ENCODE peak calls at places on chromosomes 11 and 22, in four cellular contexts. Y, A, F and S are unnamed samples.

GRCh38 chr11:119479685-119480275 is 56.8 kb upstream of the THY1 start:
- DNase-seq in F (no peak), A (no peak), Y (no peak), S (no peak)

GRCh38 chr11:67382481-67383136 is 9.2 kb upstream of the RAD9A start:
- DNase-seq in A (peak; percentile 90), Y (peak; percentile 79), F (peak; percentile 78), S (peak; percentile 92)

GRCh38 chr22:44520695-44521094 is 22.7 kb upstream of the RTL6 start:
- DNase-seq in A (no peak), Y (no peak), F (no peak), S (no peak)

GRCh38 chr11:111406589-111406988 is 27.5 kb upstream of the POU2AF1 start:
- DNase-seq in A (no peak), Y (no peak), F (no peak), S (no peak)

GRCh38 chr11:113022267-113022666 is 61.0 kb downstream of the NCAM1 start:
- DNase-seq in A (no peak), F (no peak), Y (no peak), S (no peak)

GRCh38 chr11:41413843-41414242 is 45.6 kb downstream of the LRRC4C start:
- DNase-seq in Y (no peak), A (no peak), F (no peak), S (no peak)

GRCh38 chr11:120710354-120711187 is 199.0 kb downstream of the GRIK4 start:
- DNase-seq in F (no peak), Y (no peak), A (peak; percentile 87), S (peak; percentile 36)

GRCh38 chr11:64245401-64245796 is 1.3 kb downstream of the PPP1R14B start:
- DNase-seq in Y (no peak), F (no peak), A (peak; percentile 84), S (peak; percentile 85)

GRCh38 chr11:72308226-72309073 is 64.5 kb upstream of the PHOX2A start:
- DNase-seq in Y (no peak), A (no peak), F (no peak), S (no peak)

GRCh38 chr22:35051034-35051535 is 14.9 kb upstream of the ISX start:
- DNase-seq in Y (no peak), A (no peak), F (no peak), S (no peak)

GRCh38 chr22:39946571-39947407 is 13.4 kb upstream of the TMA7B start:
- DNase-seq in Y (no peak), F (no peak), A (no peak), S (no peak)

GRCh38 chr11:63821411-63821810 is 8.2 kb downstream of the SPINDOC start:
- DNase-seq in Y (no peak), F (no peak), A (no peak), S (no peak)

GRCh38 chr11:33471541-33471940 is 214.4 kb downstream of the HIPK3 start:
- DNase-seq in A (no peak), F (no peak), Y (no peak), S (no peak)

GRCh38 chr22:32202539-32203180 is 2.2 kb downstream of the RFPL2 start:
- DNase-seq in A (no peak), Y (peak; percentile 14), F (peak; percentile 26), S (peak; percentile 71)

GRCh38 chr11:10374386-10374785 is 69.5 kb downstream of the ADM start:
- DNase-seq in A (no peak), F (no peak), Y (no peak), S (no peak)

GRCh38 chr11:12157241-12157661 is 46.9 kb downstream of the MICAL2 start:
- DNase-seq in Y (no peak), A (no peak), F (no peak), S (no peak)

GRCh38 chr11:111680486-111681175 is 78.4 kb downstream of the SIK2 start:
- DNase-seq in Y (no peak), A (no peak), F (no peak), S (no peak)

GRCh38 chr11:79117488-79117887 is 323.3 kb downstream of the TENM4 start:
- DNase-seq in Y (no peak), A (no peak), F (no peak), S (no peak)

DNA sequence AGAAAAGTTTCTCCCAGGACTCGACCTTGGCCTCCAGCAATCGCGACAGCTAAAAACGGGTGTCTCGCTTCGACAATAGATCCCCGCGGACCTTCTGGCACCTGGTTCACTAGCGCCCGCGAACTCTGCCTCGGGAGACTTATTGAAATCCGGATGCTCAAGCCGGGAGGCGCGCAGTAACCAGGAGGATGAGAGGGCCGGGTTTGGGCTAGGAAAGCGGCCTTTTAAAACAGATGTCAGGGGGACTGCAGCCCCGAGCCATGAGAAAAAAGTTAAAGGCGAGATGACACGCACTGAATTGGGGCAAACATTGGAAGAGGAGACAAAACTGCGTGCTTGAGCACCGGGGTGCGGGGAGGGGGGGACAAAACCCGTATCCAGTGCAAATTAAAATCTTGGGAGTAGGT is 637 bp upstream of the ZBTB16 start:
- DNase-seq in A (peak; percentile 82), F (peak; percentile 54), Y (peak; percentile 11), S (no peak)
- H3K4me3 ChIP-seq in A (peak overlapping the region; percentile 95), F (peak overlapping the region; percentile 100), Y (peak overlapping the region; percentile 62), S (peak overlapping the region; percentile 55)

GRCh38 chr11:1368966-1369365 is 20.8 kb upstream of the BRSK2 start:
- DNase-seq in Y (no peak), A (no peak), F (no peak), S (no peak)

GRCh38 chr11:1369371-1370005 is 20.2 kb upstream of the BRSK2 start:
- DNase-seq in A (no peak), F (no peak), Y (no peak), S (no peak)

GRCh38 chr11:1368216-1368615 is 21.5 kb upstream of the BRSK2 start:
- DNase-seq in Y (no peak), A (no peak), F (no peak), S (no peak)

GRCh38 chr11:1370186-1371025 is 19.3 kb upstream of the BRSK2 start:
- DNase-seq in F (no peak), Y (no peak), A (no peak), S (no peak)

GRCh38 chr11:1367721-1368120 is 22.0 kb upstream of the BRSK2 start:
- DNase-seq in F (no peak), Y (no peak), A (no peak), S (no peak)
- H3K9me3 ChIP-seq in F (peaks cover 47% of the 10 kb centered on the region), Y (no peaks in the 10 kb centered on the region), A (no peaks in the 10 kb centered on the region), S (peaks cover 15% of the 10 kb centered on the region)

DNA sequence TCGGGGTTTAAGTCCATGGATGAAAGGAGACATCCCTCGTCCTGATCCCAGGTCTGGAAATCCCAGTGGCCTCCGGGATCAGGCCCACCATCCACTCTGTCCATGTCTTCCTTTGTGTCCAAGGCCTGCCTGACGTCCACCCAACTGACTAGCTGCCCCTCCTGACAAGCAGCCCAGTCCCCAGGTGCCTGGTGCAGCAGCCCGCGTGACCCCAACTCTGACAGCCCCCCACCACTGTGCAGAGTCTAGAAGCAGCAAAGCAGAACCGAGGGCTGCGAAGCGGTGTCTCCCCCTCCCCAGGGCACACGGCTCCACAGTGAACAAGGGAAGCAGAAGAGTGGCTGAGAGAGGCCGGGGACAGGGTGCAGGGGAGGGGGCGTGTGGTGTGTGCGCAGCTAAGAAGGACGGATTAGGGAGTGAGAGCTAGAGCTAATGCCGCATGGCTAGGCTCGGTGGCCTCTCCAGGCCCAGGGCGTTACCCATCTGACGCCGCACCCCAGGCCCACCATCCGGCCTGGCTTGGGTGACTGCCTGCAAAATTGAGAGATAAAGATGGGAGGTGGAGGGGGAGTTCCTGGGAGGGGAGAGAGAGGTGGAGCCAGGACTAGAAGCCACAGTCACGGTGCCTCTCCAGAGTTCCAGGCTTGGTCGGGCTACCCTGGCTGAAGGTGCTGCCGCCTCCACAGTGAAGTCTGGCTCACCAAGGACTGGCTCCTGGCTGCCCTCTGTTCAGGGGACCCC is 16.6 kb upstream of the BAIAP2L2 start:
- DNase-seq in F (no peak), A (no peak), Y (no peak), S (no peak)
- H3K4me1 ChIP-seq in F (peaks cover 13% of the 10 kb centered on the region), A (no peaks in the 10 kb centered on the region), Y (no peaks in the 10 kb centered on the region), S (no peaks in the 10 kb centered on the region)

DNA sequence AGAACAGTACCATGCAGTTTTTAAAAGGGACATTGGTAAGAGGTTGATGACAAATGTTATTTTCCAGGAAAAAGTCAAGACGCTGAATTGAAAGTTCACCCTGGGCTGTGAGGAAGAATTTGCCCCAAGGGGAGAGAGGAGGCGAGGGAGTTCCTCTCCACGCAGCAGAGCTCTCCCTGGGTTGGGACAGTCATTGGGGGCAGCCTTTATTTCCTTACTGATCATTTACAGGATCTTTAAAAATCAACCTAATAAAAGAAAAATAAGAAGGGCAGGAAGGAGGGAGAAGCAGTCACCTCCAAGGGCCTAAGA is 49.9 kb upstream of the WNT7B start:
- DNase-seq in Y (no peak), A (no peak), F (no peak), S (no peak)
- H3K4me3 ChIP-seq in Y (no peak overlapping the region), A (peak overlapping the region; percentile 28), F (peak overlapping the region; percentile 68), S (no peak overlapping the region)

GRCh38 chr11:124814739-124815138 is 14.5 kb upstream of the MSANTD2 start:
- DNase-seq in Y (no peak), F (no peak), A (no peak), S (no peak)
- H3K9me3 ChIP-seq in Y (no peaks in the 10 kb centered on the region), F (no peaks in the 10 kb centered on the region), A (no peaks in the 10 kb centered on the region), S (no peaks in the 10 kb centered on the region)

DNA sequence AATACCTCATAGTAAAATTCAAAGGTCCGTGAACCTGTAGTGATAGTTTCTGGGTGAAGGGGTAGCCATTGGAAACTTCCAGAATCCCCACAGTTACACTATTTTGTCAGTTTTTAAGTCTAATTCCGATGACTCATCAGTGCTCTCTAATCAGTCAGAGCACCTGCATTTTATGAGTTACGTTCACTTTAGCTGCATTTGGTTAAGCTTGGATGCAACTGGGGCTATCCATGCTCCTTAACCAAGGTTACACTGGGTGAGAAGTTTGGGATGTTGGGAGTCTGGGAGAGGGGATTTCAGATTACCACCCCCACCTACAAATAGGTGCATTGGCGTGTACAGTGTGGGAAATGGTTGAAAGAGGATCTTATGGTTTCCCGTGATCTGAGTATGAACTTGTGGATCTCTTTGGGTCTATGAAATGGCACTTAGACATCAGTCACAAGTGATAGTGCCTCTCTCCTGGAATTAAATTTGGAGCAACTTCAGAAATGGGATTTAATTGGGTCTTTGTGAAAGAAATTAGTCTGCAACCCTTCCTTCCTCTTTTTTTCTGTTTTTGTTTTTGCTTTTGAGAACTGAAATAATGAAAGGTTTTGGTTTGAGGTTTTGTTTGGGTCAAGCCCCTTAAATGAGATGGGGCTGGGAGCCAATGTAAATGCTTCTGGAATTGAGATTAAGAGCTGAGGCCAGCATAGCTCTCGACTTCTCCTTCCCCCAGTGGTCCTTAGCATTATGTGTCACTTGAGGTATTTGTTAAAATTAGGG is 31.5 kb downstream of the EHF start:
- DNase-seq in A (no peak), Y (no peak), F (no peak), S (no peak)
- H3K4me1 ChIP-seq in A (no peaks in the 10 kb centered on the region), Y (peaks cover 21% of the 10 kb centered on the region), F (no peaks in the 10 kb centered on the region), S (no peaks in the 10 kb centered on the region)

GRCh38 chr11:19244084-19244483 is 3.3 kb upstream of the E2F8 start:
- DNase-seq in F (no peak), Y (no peak), A (no peak), S (no peak)

GRCh38 chr11:19244621-19245020 is 3.9 kb upstream of the E2F8 start:
- DNase-seq in F (no peak), Y (no peak), A (no peak), S (no peak)

GRCh38 chr11:19243601-19244000 is 2.9 kb upstream of the E2F8 start:
- DNase-seq in F (no peak), Y (no peak), A (no peak), S (no peak)

GRCh38 chr11:19242184-19242932 is 1.6 kb upstream of the E2F8 start:
- DNase-seq in F (no peak), A (no peak), Y (no peak), S (peak; percentile 55)

GRCh38 chr11:19243143-19243542 is 2.4 kb upstream of the E2F8 start:
- DNase-seq in Y (no peak), A (no peak), F (no peak), S (no peak)
- H3K4me3 ChIP-seq in Y (no peak overlapping the region), A (no peak overlapping the region), F (no peak overlapping the region), S (no peak overlapping the region)